ENCODE peak calls at places on chromosomes 2 and 18, in nine cellular contexts. X, P, A, L, K, Z, D, Q and R are unnamed samples. For H3K9me3, the result is how much of the 10 kb centered on the place peaks cover.

GRCh38 chr2:14684516-14684915 is 52.0 kb downstream of the LRATD1 start:
- DNase-seq in X (no peak), P (no peak), A (no peak), L (no peak), K (no peak), Z (no peak), D (no peak), Q (no peak), R (no peak)

GRCh38 chr2:66494708-66495107 is 59.8 kb downstream of the MEIS1 start:
- DNase-seq in X (no peak), P (no peak), A (peak), L (no peak), K (peak), Z (peak), D (no peak), Q (no peak), R (peak)

GRCh38 chr2:234422895-234423505 is 73.9 kb downstream of the ARL4C start:
- DNase-seq in X (no peak), P (no peak), A (no peak), L (peak), K (no peak), Z (no peak), D (no peak), Q (peak), R (no peak)

GRCh38 chr2:213145723-213146242 is 5.6 kb downstream of the IKZF2 start:
- DNase-seq in X (no peak), P (no peak), A (no peak), L (no peak), K (no peak), Z (no peak), D (no peak), Q (no peak), R (no peak)

GRCh38 chr2:25483584-25484266 is 142.0 kb upstream of the DNMT3A start:
- DNase-seq in X (no peak), P (peak), A (no peak), L (no peak), K (no peak), Z (no peak), D (no peak), Q (no peak), R (no peak)

GRCh38 chr2:171923206-171923605 is 945 bp downstream of the HAT1 start:
- DNase-seq in X (no peak), P (no peak), A (peak), L (no peak), K (no peak), Z (peak), D (peak), Q (no peak), R (peak)

GRCh38 chr2:157424374-157424773 is 19.5 kb downstream of the CYTIP start:
- DNase-seq in X (no peak), P (no peak), A (no peak), L (no peak), K (no peak), Z (no peak), D (no peak), Q (no peak), R (no peak)

GRCh38 chr2:37886745-37887144 is 38.3 kb upstream of the RMDN2 start:
- DNase-seq in X (no peak), P (no peak), A (peak), L (no peak), K (no peak), Z (no peak), D (no peak), Q (no peak), R (no peak)

GRCh38 chr2:23590227-23590869 is 205.4 kb downstream of the KLHL29 start:
- DNase-seq in X (no peak), P (no peak), A (no peak), L (no peak), K (no peak), Z (peak), D (no peak), Q (no peak), R (no peak)

GRCh38 chr18:10304853-10305252 is 149.6 kb upstream of the APCDD1 start:
- DNase-seq in X (no peak), P (no peak), A (peak), L (no peak), K (peak), Z (no peak), D (no peak), Q (no peak), R (no peak)

GRCh38 chr2:160752475-160753330 is 259.1 kb upstream of the RBMS1 start:
- DNase-seq in X (no peak), P (no peak), A (peak), L (no peak), K (no peak), Z (no peak), D (no peak), Q (no peak), R (no peak)

GRCh38 chr2:133819906-133820305 is 251.6 kb upstream of the NCKAP5 start:
- DNase-seq in X (no peak), P (no peak), A (peak), L (no peak), K (no peak), Z (no peak), D (no peak), Q (no peak), R (no peak)

GRCh38 chr18:79587298-79588125 is 92.1 kb upstream of the CTDP1 start:
- DNase-seq in X (no peak), P (no peak), A (no peak), L (no peak), K (peak), Z (peak), D (no peak), Q (no peak), R (no peak)

GRCh38 chr2:78420132-78420531 is 605.4 kb upstream of the REG3G start:
- DNase-seq in X (no peak), P (no peak), A (no peak), L (no peak), K (no peak), Z (no peak), D (no peak), Q (no peak), R (no peak)

GRCh38 chr2:37827911-37828411 is 97.1 kb upstream of the RMDN2 start:
- DNase-seq in X (no peak), P (no peak), A (peak), L (no peak), K (no peak), Z (no peak), D (no peak), Q (no peak), R (no peak)

GRCh38 chr18:37711990-37712389 is 146.4 kb upstream of the CELF4 start:
- DNase-seq in X (no peak), P (no peak), A (no peak), L (no peak), K (no peak), Z (no peak), D (no peak), Q (no peak), R (no peak)

GRCh38 chr2:217371681-217372297 is 511.9 kb upstream of the TNP1 start:
- DNase-seq in X (peak), P (no peak), A (peak), L (no peak), K (no peak), Z (no peak), D (no peak), Q (no peak), R (no peak)

GRCh38 chr2:233700028-233700635 is 7.4 kb downstream of the UGT1A6 start:
- DNase-seq in X (peak), P (no peak), A (peak), L (no peak), K (no peak), Z (no peak), D (peak), Q (no peak), R (peak)

GRCh38 chr18:35733419-35733818 is 151.9 kb downstream of the GALNT1 start:
- DNase-seq in X (no peak), P (no peak), A (no peak), L (no peak), K (no peak), Z (no peak), D (no peak), Q (no peak), R (no peak)
- H3K9me3 ChIP-seq in X (under half), P (under half), A (under half), L (under half), K (under half), Z (under half), D (under half), Q (under half), R (under half)

GRCh38 chr18:75343389-75343788 is 84.1 kb downstream of the SMIM21 start:
- DNase-seq in X (no peak), P (no peak), A (no peak), L (no peak), K (no peak), Z (no peak), D (no peak), Q (no peak), R (no peak)

GRCh38 chr18:75341897-75342296 is 85.6 kb downstream of the SMIM21 start:
- DNase-seq in X (no peak), P (no peak), A (no peak), L (no peak), K (no peak), Z (no peak), D (no peak), Q (no peak), R (no peak)

GRCh38 chr18:75344615-75345014 is 82.9 kb downstream of the SMIM21 start:
- DNase-seq in X (no peak), P (no peak), A (no peak), L (no peak), K (no peak), Z (no peak), D (no peak), Q (no peak), R (no peak)

GRCh38 chr18:75346671-75347070 is 80.8 kb downstream of the SMIM21 start:
- DNase-seq in X (no peak), P (no peak), A (no peak), L (no peak), K (no peak), Z (no peak), D (no peak), Q (no peak), R (no peak)

GRCh38 chr18:75344161-75344560 is 83.3 kb downstream of the SMIM21 start:
- DNase-seq in X (no peak), P (no peak), A (no peak), L (no peak), K (no peak), Z (no peak), D (no peak), Q (no peak), R (no peak)
- H3K27ac ChIP-seq in X (no peak), P (no peak), A (no peak), L (no peak), K (no peak), Z (no peak), D (no peak), Q (no peak), R (no peak)

DNA sequence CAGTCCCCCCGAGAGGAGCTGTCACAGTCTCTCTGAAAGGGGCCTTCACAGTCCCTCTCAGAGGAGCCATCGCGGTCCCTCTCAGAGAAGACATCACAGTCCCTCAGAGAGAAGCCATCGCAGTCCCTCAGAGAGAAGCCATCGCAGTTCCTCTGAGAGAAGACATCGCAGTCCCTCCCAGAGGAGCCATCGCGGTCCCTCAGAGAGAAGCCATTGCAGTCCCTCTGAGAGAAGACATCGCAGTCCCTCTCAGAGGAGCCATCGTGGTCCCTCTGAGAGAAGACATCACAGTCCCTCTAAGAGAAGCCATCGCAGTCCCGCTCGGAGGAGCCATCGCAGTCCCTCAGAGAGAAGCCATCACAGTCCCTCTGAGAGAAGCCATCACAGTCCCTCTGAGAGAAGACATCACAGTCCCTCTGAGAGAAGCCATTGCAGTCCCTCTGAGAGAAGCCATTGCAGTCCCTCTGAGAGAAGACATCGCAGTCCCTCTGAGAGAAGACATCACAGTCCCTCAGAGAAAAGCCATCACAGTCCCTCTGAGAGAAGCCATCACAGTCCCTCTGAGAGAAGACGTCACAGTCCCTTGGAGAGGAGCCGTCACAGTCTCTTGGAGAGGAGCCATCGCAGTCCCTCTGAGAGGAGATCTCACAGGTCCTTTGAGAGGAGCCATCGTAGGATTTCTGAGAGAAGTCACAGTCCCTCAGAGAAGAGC is 1.3 kb upstream of the ZNF512 start:
- DNase-seq in X (no peak), P (no peak), A (no peak), L (no peak), K (no peak), Z (no peak), D (no peak), Q (no peak), R (no peak)
- H3K9me3 ChIP-seq in X (under half), P (under half), A (under half), L (under half), K (under half), Z (under half), D (under half), Q (under half), R (under half)

GRCh38 chr2:73985318-73986084 is 791 bp downstream of the TET3 start:
- DNase-seq in X (no peak), P (peak), A (no peak), L (peak), K (peak), Z (peak), D (peak), Q (peak), R (peak)

GRCh38 chr2:73986085-73986680 is 1.5 kb downstream of the TET3 start:
- DNase-seq in X (no peak), P (no peak), A (no peak), L (peak), K (no peak), Z (no peak), D (no peak), Q (no peak), R (no peak)

GRCh38 chr2:73983322-73984202 is 1.1 kb upstream of the TET3 start:
- DNase-seq in X (no peak), P (no peak), A (no peak), L (no peak), K (no peak), Z (peak), D (peak), Q (no peak), R (no peak)

GRCh38 chr2:73984922-73985317 is 210 bp downstream of the TET3 start:
- DNase-seq in X (no peak), P (peak), A (no peak), L (no peak), K (no peak), Z (peak), D (peak), Q (peak), R (peak)

GRCh38 chr2:73984203-73984921 is at the start of gene TET3:
- DNase-seq in X (no peak), P (peak), A (no peak), L (peak), K (no peak), Z (peak), D (peak), Q (peak), R (no peak)
- H3K27ac ChIP-seq in X (no peak), P (no peak), A (peak), L (peak), K (peak), Z (no peak), D (peak), Q (peak), R (peak)

GRCh38 chr2:242024751-242025355 is 155.3 kb downstream of the RTP5 start:
- DNase-seq in X (no peak), P (no peak), A (no peak), L (no peak), K (no peak), Z (peak), D (no peak), Q (no peak), R (no peak)

GRCh38 chr2:242017086-242017485 is 147.6 kb downstream of the RTP5 start:
- DNase-seq in X (no peak), P (no peak), A (no peak), L (no peak), K (no peak), Z (peak), D (no peak), Q (no peak), R (no peak)

GRCh38 chr2:242022550-242023290 is 153.2 kb downstream of the RTP5 start:
- DNase-seq in X (no peak), P (no peak), A (no peak), L (no peak), K (no peak), Z (peak), D (no peak), Q (no peak), R (no peak)

GRCh38 chr2:242019344-242019743 is 149.8 kb downstream of the RTP5 start:
- DNase-seq in X (no peak), P (no peak), A (no peak), L (no peak), K (no peak), Z (peak), D (no peak), Q (no peak), R (no peak)

DNA sequence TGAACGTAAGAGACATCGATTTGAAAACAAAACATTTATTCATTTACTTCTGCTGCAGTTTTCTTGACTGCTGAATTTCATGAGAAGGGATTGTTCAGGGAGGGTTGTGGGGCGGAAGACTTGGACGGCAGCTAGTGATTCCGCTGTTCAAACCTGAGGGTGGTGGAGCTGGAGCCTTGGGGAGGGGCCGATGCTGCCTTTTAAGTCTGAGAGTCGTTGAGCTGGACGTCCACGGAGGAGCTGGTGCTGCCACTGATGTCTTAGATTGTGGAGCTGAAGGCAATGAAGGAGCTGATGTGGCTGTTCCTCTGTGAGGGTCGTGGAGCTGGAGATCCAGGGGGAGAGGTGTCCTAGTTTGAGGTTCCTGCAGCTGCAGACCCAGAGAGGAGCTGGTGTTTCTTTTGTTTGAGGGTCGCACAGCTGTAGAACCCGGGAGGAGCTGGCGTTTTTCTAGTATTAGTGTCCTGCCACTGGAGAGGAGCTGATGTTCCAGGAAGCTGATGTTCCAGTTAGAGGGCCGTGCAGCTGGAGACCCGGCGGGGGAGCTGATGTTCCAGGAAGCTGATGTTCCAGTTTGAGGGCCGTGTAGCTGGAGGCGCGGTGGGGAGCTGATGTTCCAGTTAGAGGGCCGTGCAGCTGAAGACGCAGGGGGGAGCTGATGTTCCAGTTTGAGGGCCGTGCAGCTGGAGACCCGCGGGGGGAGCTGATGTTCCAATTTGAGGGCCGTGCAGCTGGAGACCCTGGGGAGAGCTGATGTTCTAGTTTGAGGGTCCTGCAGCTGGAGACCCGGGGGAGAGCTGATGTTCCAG is 150.9 kb downstream of the RTP5 start:
- DNase-seq in X (no peak), P (no peak), A (no peak), L (no peak), K (no peak), Z (peak), D (peak), Q (no peak), R (no peak)
- H3K9me3 ChIP-seq in X (under half), P (under half), A (under half), L (under half), K (under half), Z (under half), D (under half), Q (under half), R (under half)

GRCh38 chr2:29011650-29012060 is 30.6 kb downstream of the TOGARAM2 start:
- DNase-seq in X (no peak), P (no peak), A (peak), L (peak), K (no peak), Z (peak), D (no peak), Q (peak), R (no peak)

GRCh38 chr2:29009270-29009669 is 28.2 kb downstream of the TOGARAM2 start:
- DNase-seq in X (no peak), P (no peak), A (no peak), L (no peak), K (no peak), Z (no peak), D (no peak), Q (no peak), R (no peak)

GRCh38 chr2:29010946-29011649 is 30.0 kb downstream of the TOGARAM2 start:
- DNase-seq in X (no peak), P (peak), A (peak), L (peak), K (no peak), Z (peak), D (peak), Q (peak), R (peak)

GRCh38 chr2:29012211-29012681 is 31.1 kb downstream of the TOGARAM2 start:
- DNase-seq in X (no peak), P (no peak), A (no peak), L (peak), K (peak), Z (peak), D (no peak), Q (peak), R (peak)

GRCh38 chr2:29009711-29010677 is 28.9 kb downstream of the TOGARAM2 start:
- DNase-seq in X (no peak), P (no peak), A (no peak), L (peak), K (no peak), Z (no peak), D (no peak), Q (no peak), R (no peak)
- H3K27ac ChIP-seq in X (no peak), P (no peak), A (no peak), L (peak), K (no peak), Z (no peak), D (no peak), Q (peak), R (no peak)

GRCh38 chr2:231573698-231574421 is 18.8 kb upstream of the TEX44 start:
- DNase-seq in X (no peak), P (no peak), A (no peak), L (no peak), K (no peak), Z (no peak), D (no peak), Q (no peak), R (no peak)

GRCh38 chr2:231579560-231579959 is 13.1 kb upstream of the TEX44 start:
- DNase-seq in X (no peak), P (no peak), A (no peak), L (no peak), K (no peak), Z (no peak), D (no peak), Q (no peak), R (no peak)

GRCh38 chr2:231573096-231573495 is 19.6 kb upstream of the TEX44 start:
- DNase-seq in X (no peak), P (no peak), A (no peak), L (no peak), K (no peak), Z (no peak), D (no peak), Q (no peak), R (no peak)

GRCh38 chr2:231576465-231576864 is 16.2 kb upstream of the TEX44 start:
- DNase-seq in X (no peak), P (no peak), A (no peak), L (no peak), K (no peak), Z (no peak), D (no peak), Q (no peak), R (no peak)

GRCh38 chr2:231575612-231576256 is 16.9 kb upstream of the TEX44 start:
- DNase-seq in X (no peak), P (no peak), A (no peak), L (no peak), K (no peak), Z (no peak), D (no peak), Q (no peak), R (no peak)
- H3K9me3 ChIP-seq in X (under half), P (under half), A (under half), L (under half), K (under half), Z (under half), D (under half), Q (under half), R (under half)

GRCh38 chr2:80467262-80467811 is 162.8 kb upstream of the LRRTM1 start:
- DNase-seq in X (no peak), P (peak), A (no peak), L (no peak), K (no peak), Z (no peak), D (no peak), Q (no peak), R (no peak)

GRCh38 chr2:80464275-80464674 is 159.7 kb upstream of the LRRTM1 start:
- DNase-seq in X (no peak), P (no peak), A (no peak), L (no peak), K (no peak), Z (no peak), D (no peak), Q (no peak), R (no peak)

GRCh38 chr2:80461505-80462197 is 157.1 kb upstream of the LRRTM1 start:
- DNase-seq in X (no peak), P (peak), A (peak), L (no peak), K (no peak), Z (no peak), D (no peak), Q (no peak), R (no peak)

GRCh38 chr2:80459028-80459427 is 154.5 kb upstream of the LRRTM1 start:
- DNase-seq in X (no peak), P (no peak), A (no peak), L (no peak), K (no peak), Z (no peak), D (no peak), Q (no peak), R (no peak)

GRCh38 chr2:80462654-80463053 is 158.1 kb upstream of the LRRTM1 start:
- DNase-seq in X (no peak), P (no peak), A (no peak), L (no peak), K (no peak), Z (no peak), D (no peak), Q (no peak), R (no peak)
- H3K27ac ChIP-seq in X (no peak), P (no peak), A (no peak), L (no peak), K (no peak), Z (no peak), D (no peak), Q (no peak), R (no peak)